ENCODE peak calls at places on chromosomes 6 and 20, in four cellular contexts. C is GM12878, X is HepG2, W is H1. S is an unnamed sample.

GRCh38 chr6:33271608-33272357 is at the start of the genes RPS18 and VPS52:
- DNase-seq in C (peak; percentile 96), X (peak; percentile 100), W (peak; percentile 88), S (peak; percentile 95)

GRCh38 chr20:51447097-51447764 is 95.3 kb downstream of the NFATC2 start:
- DNase-seq in C (no peak), X (peak; percentile 49), W (no peak), S (peak; percentile 67)

GRCh38 chr6:157184202-157185015 is 138.9 kb downstream of the TMEM242 start:
- DNase-seq in C (no peak), X (peak; percentile 69), W (peak; percentile 87), S (peak; percentile 16)

GRCh38 chr6:97917369-97917768 is 634.4 kb upstream of the MMS22L start:
- DNase-seq in C (no peak), X (no peak), W (no peak), S (no peak)

GRCh38 chr6:21586760-21587181 is 6.8 kb upstream of the SOX4 start:
- DNase-seq in C (no peak), X (no peak), W (peak; percentile 72), S (no peak)

GRCh38 chr6:98657764-98658163 is 176.6 kb upstream of the POU3F2 start:
- DNase-seq in C (no peak), X (peak; percentile 18), W (no peak), S (no peak)

GRCh38 chr6:105504660-105505059 is 101.8 kb upstream of the PREP start:
- DNase-seq in C (no peak), X (no peak), W (no peak), S (no peak)

GRCh38 chr6:13296536-13296997 is 31.8 kb downstream of the TBC1D7 start:
- DNase-seq in C (no peak), X (no peak), W (no peak), S (no peak)

GRCh38 chr20:38131588-38132121 is 33.4 kb downstream of the TGM2 start:
- DNase-seq in C (no peak), X (no peak), W (no peak), S (no peak)

GRCh38 chr20:24773751-24774201 is 175.3 kb upstream of the CST7 start:
- DNase-seq in C (peak; percentile 15), X (no peak), W (no peak), S (no peak)

GRCh38 chr6:129691709-129692108 is 18.3 kb downstream of the ARHGAP18 start:
- DNase-seq in C (no peak), X (no peak), W (no peak), S (no peak)

GRCh38 chr20:25632940-25633790 is 9.4 kb upstream of the NANP start:
- DNase-seq in C (no peak), X (no peak), W (no peak), S (no peak)

GRCh38 chr6:157941101-157941863 is 40.4 kb upstream of the SYNJ2 start:
- DNase-seq in C (no peak), X (no peak), W (no peak), S (no peak)

GRCh38 chr6:99080191-99080590 is 132.4 kb upstream of the FBXL4 start:
- DNase-seq in C (no peak), X (no peak), W (no peak), S (no peak)

GRCh38 chr6:111521497-111522275 is 38.7 kb upstream of the REV3L start:
- DNase-seq in C (no peak), X (no peak), W (no peak), S (no peak)

GRCh38 chr6:147223751-147224150 is 19.5 kb downstream of the STXBP5 start:
- DNase-seq in C (no peak), X (no peak), W (no peak), S (no peak)

GRCh38 chr6:131831392-131831791 is 23.6 kb downstream of the ENPP1 start:
- DNase-seq in C (no peak), X (no peak), W (no peak), S (no peak)

GRCh38 chr6:29651413-29652197 is 5.3 kb upstream of the MOG start:
- DNase-seq in C (no peak), X (peak; percentile 56), W (no peak), S (no peak)

GRCh38 chr20:58112017-58112781 is 116.3 kb downstream of the ANKRD60 start:
- DNase-seq in C (peak; percentile 55), X (no peak), W (no peak), S (no peak)

GRCh38 chr20:54140927-54141566 is 32.7 kb downstream of the CYP24A1 start:
- DNase-seq in C (no peak), X (peak; percentile 96), W (no peak), S (no peak)

GRCh38 chr6:169787797-169788196 is 36.4 kb downstream of the ERMARD start:
- DNase-seq in C (no peak), X (no peak), W (peak; percentile 8), S (no peak)

GRCh38 chr6:169785566-169785965 is 34.1 kb downstream of the ERMARD start:
- DNase-seq in C (no peak), X (no peak), W (no peak), S (no peak)

GRCh38 chr6:169783971-169784930 is 32.8 kb downstream of the ERMARD start:
- DNase-seq in C (no peak), X (no peak), W (peak; percentile 32), S (no peak)

GRCh38 chr6:169784941-169785340 is 33.5 kb downstream of the ERMARD start:
- DNase-seq in C (no peak), X (no peak), W (peak; percentile 13), S (no peak)

GRCh38 chr6:169786349-169786748 is 34.9 kb downstream of the ERMARD start:
- DNase-seq in C (no peak), X (no peak), W (peak; percentile 38), S (no peak)
- TF ChIP-seq SUZ12 in C (no peak), X (no peak), W (no peak), S (no peak)

GRCh38 chr20:17935761-17936160 is 32.8 kb downstream of the SNX5 start:
- DNase-seq in C (no peak), X (no peak), W (no peak), S (no peak)
- H3K4me1 ChIP-seq in C (peaks cover 20% of the 10 kb centered on the region), X (peaks cover 59% of the 10 kb centered on the region), W (peaks cover 10% of the 10 kb centered on the region), S (peaks cover 12% of the 10 kb centered on the region)

GRCh38 chr6:169201985-169202384 is 51.7 kb downstream of the THBS2 start:
- DNase-seq in C (no peak), X (no peak), W (no peak), S (no peak)
- TF ChIP-seq SUZ12 in C (no peak), X (no peak), W (no peak), S (no peak)

GRCh38 chr6:6006428-6007310 is at the start of gene NRN1:
- DNase-seq in C (no peak), X (no peak), W (peak; percentile 54), S (no peak)
- H3K4me1 ChIP-seq in C (peaks cover 9% of the 10 kb centered on the region), X (peaks cover 17% of the 10 kb centered on the region), W (peaks cover 14% of the 10 kb centered on the region), S (peaks cover 3% of the 10 kb centered on the region)

GRCh38 chr6:2734517-2735076 is 16.1 kb downstream of the MYLK4 start:
- DNase-seq in C (no peak), X (no peak), W (no peak), S (peak; percentile 51)

GRCh38 chr6:2732503-2733089 is 18.1 kb downstream of the MYLK4 start:
- DNase-seq in C (no peak), X (no peak), W (no peak), S (no peak)

GRCh38 chr6:2731281-2731909 is 19.3 kb downstream of the MYLK4 start:
- DNase-seq in C (no peak), X (no peak), W (no peak), S (no peak)

GRCh38 chr6:2733736-2734480 is 16.8 kb downstream of the MYLK4 start:
- DNase-seq in C (no peak), X (no peak), W (no peak), S (no peak)

DNA sequence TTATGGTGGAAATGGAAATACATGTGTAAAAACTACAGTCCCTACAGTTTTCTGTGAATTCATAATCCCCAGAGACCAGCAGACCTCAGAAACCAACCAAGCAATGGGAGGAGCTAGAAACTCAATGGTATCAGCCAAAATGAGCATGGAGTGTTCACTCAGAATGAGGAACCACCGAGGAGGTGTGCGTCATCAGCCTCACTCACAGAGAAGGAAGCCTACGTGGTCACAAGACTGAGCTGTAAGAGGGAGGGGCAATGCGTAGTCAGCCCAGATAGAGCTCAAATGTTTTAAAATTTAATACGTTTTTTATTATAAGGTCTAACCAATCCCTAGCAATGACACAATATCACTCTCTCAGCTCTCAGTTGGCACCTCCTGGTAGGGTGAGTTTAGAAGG is 17.4 kb downstream of the MYLK4 start:
- DNase-seq in C (peak; percentile 84), X (no peak), W (no peak), S (no peak)
- TF ChIP-seq SUZ12 in C (no peak), X (no peak), W (no peak), S (no peak)

S was measured in NT2/D1.